ENCODE peak calls at places on chromosome 6, in five cellular contexts. J, P, Z, A and B are unnamed samples.

GRCh38 chr6:53912661-53913060 is 117.9 kb downstream of the LRRC1 start:
- DNase-seq in Z (no peak), A (no peak), P (no peak), J (no peak), B (no peak)

GRCh38 chr6:126672654-126673053 is 332.7 kb downstream of the CENPW start:
- DNase-seq in P (peak), Z (peak), J (no peak), A (no peak), B (no peak)

GRCh38 chr6:44456966-44457292 is 69.4 kb downstream of the CDC5L start:
- DNase-seq in Z (no peak), P (no peak), A (no peak), J (no peak), B (no peak)

GRCh38 chr6:142857609-142858195 is 87.3 kb downstream of the HIVEP2 start:
- DNase-seq in J (no peak), Z (no peak), A (no peak), P (no peak), B (no peak)

GRCh38 chr6:124294572-124294971 is 490.9 kb downstream of the NKAIN2 start:
- DNase-seq in J (peak), Z (peak), P (no peak), A (peak), B (no peak)

GRCh38 chr6:3811191-3811590 is 38.0 kb upstream of the FAM50B start:
- DNase-seq in P (peak), J (no peak), Z (no peak), A (no peak), B (no peak)

GRCh38 chr6:136059308-136059707 is 190.8 kb downstream of the MTFR2 start:
- DNase-seq in A (no peak), J (no peak), Z (no peak), P (no peak), B (no peak)

GRCh38 chr6:15246217-15247211 is 645 bp downstream of the JARID2 start:
- DNase-seq in Z (no peak), P (peak), J (no peak), A (no peak), B (no peak)

GRCh38 chr6:111992851-111993250 is 61.1 kb upstream of the CCN6 start:
- DNase-seq in Z (no peak), P (no peak), A (peak), J (no peak), B (no peak)

GRCh38 chr6:84052204-84052882 is 18.8 kb downstream of the MRAP2 start:
- DNase-seq in Z (peak), A (peak), J (peak), P (peak), B (peak)

GRCh38 chr6:42532038-42532669 is 31.7 kb upstream of the UBR2 start:
- DNase-seq in Z (peak), P (peak), J (peak), A (peak), B (no peak)

GRCh38 chr6:149317656-149318571 is at the start of gene TAB2:
- DNase-seq in P (no peak), A (no peak), Z (no peak), J (peak), B (no peak)

GRCh38 chr6:149217466-149217888 is 100.0 kb upstream of the TAB2 start:
- DNase-seq in A (no peak), J (no peak), Z (no peak), P (no peak), B (no peak)

GRCh38 chr6:135306740-135307420 is 125.8 kb downstream of the MYB start:
- DNase-seq in A (no peak), P (no peak), J (no peak), Z (no peak), B (no peak)

GRCh38 chr6:36769676-36770499 is 69.4 kb downstream of the CPNE5 start:
- DNase-seq in A (peak), Z (peak), J (peak), P (peak), B (no peak)

GRCh38 chr6:15132854-15133670 is 112.8 kb upstream of the JARID2 start:
- DNase-seq in J (peak), P (peak), Z (peak), A (peak), B (no peak)

GRCh38 chr6:134057478-134057877 is 5.1 kb upstream of the SLC2A12 start:
- DNase-seq in P (no peak), Z (no peak), A (no peak), J (no peak), B (no peak)

GRCh38 chr6:15399651-15400470 is 154.0 kb downstream of the JARID2 start:
- DNase-seq in A (peak), J (peak), P (peak), Z (peak), B (no peak)

GRCh38 chr6:35954335-35954734 is 33.4 kb upstream of the SRPK1 start:
- DNase-seq in A (no peak), J (no peak), P (no peak), Z (no peak), B (no peak)

GRCh38 chr6:154732538-154732823 is 735 bp upstream of the SCAF8 start:
- DNase-seq in A (peak), J (no peak), Z (peak), P (no peak), B (peak)

GRCh38 chr6:69487688-69488087 is 309.1 kb downstream of the LMBRD1 start:
- DNase-seq in P (peak), Z (no peak), A (peak), J (peak), B (no peak)

GRCh38 chr6:89299451-89299850 is 15.6 kb downstream of the GABRR2 start:
- DNase-seq in P (no peak), Z (peak), J (peak), A (peak), B (peak)

GRCh38 chr6:144055121-144055931 is 40.0 kb downstream of the SF3B5 start:
- DNase-seq in A (no peak), P (no peak), Z (no peak), J (no peak), B (no peak)

GRCh38 chr6:108454356-108454755 is 106.4 kb upstream of the FOXO3 start:
- DNase-seq in J (no peak), A (no peak), Z (no peak), P (no peak), B (no peak)
- H3K4me2 ChIP-seq in J (no peak), A (no peak), Z (no peak), P (no peak), B (no peak)

GRCh38 chr6:130306377-130306776 is 59.4 kb upstream of the TMEM200A start:
- DNase-seq in Z (no peak), J (no peak), A (peak), P (peak), B (no peak)

GRCh38 chr6:130303436-130303835 is 62.4 kb upstream of the TMEM200A start:
- DNase-seq in A (no peak), J (no peak), Z (peak), P (peak), B (no peak)

GRCh38 chr6:130309028-130309427 is 56.8 kb upstream of the TMEM200A start:
- DNase-seq in Z (no peak), J (no peak), A (no peak), P (no peak), B (no peak)

GRCh38 chr6:130313206-130313605 is 52.6 kb upstream of the TMEM200A start:
- DNase-seq in P (no peak), A (no peak), Z (no peak), J (peak), B (no peak)

DNA sequence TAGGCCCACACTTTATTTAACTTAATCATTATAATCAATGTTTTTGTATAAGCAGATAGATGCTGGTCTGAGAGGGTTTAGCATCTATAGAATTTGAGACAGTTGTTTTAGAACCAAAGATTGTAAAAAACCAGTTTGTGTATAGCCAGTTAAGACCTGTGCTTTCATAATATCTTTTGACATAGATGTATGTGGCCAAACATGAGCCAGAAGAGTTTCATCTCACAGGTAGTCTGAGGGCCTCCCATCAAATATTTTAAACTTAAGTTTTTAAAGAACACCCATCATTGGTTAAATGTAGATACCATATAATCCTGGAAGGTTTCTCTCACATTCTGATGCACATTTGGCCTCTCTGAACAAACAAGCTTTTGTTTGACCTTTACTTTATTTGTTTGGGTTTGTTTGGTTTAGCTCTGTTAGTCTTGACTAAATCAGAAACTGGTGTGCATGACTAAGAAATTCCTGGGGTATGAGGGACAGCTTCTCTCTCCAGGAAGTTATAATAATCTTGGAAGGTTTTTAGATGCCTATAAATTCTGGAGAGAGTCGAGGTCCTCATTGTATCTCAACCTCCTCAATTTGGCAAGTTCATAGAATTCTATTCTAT is 58.0 kb upstream of the TMEM200A start:
- DNase-seq in A (peak), Z (peak), J (no peak), P (peak), B (no peak)
- H3K4me2 ChIP-seq in A (peak), Z (peak), J (no peak), P (no peak), B (no peak)

DNA sequence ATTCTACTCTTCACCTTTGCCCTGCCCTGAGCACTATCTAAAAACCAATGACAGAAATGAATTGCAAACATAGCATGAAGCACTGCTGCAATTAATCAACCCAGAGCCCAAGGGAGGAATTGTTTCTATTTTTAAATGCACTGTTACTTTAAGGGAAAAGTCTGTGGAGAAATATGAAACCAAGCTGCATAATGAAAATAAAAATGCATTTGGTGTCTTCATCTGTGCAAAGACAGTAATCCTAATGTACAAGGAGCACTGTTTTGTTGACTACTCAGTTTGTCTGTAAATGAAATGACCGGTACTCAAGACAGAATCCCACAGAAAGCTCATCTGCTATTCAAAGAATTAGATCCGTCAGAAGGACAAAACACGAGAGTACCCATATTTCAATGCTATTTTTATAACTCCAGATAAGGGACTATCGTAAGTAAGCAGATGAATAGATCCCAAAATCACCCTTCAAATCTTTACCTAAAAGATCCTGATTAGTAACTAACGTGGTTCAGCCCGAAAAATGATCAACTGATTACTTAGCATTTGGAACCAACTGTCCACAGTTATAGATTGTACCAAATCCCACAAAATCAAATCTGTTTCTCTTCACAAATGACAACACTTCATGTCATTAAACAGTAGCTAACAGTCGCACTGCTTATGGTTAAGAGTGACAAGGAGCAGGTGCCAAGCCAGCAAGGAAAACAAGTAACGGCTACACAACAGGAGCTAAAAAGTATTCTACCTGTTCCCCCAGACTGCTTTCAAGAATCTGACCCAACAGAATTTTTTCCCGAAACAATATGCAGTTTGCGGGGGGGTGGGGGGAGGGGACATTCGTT is 2.4 kb downstream of the KIF13A start:
- DNase-seq in J (no peak), A (peak), Z (no peak), P (peak), B (no peak)
- H3K4me2 ChIP-seq in J (no peak), A (peak), Z (peak), P (peak), B (no peak)

GRCh38 chr6:116282698-116283097 is 3.0 kb upstream of the TSPYL1 start:
- DNase-seq in J (no peak), Z (no peak), P (no peak), A (no peak), B (no peak)
- H3K4me2 ChIP-seq in J (no peak), Z (no peak), P (no peak), A (no peak), B (no peak)